ENCODE peak calls at places on chromosomes 2 and 18, in nine cellular contexts. I is endodermal cell, V is brain microvascular endothelial cell, Y is tibial artery, H is heart left ventricle, R is IMR-90, U is body of pancreas, K is fibroblast of lung, B is psoas muscle. Z is an unnamed sample.

GRCh38 chr2:5365871-5366461 is 326.2 kb upstream of the SOX11 start:
- DNase-seq in B (peak), U (peak), I (peak), V (peak), K (peak), R (peak), H (peak), Y (no peak), Z (peak)

GRCh38 chr2:241391892-241392665 is 36.0 kb downstream of the FARP2 start:
- DNase-seq in I (peak), H (no peak), Y (peak), K (peak), V (no peak), R (peak), U (peak), B (no peak), Z (no peak)

GRCh38 chr2:240167588-240167880 is 27.1 kb upstream of the OTOS start:
- DNase-seq in H (no peak), Y (no peak), R (no peak), K (no peak), I (peak), V (no peak), B (no peak), U (no peak), Z (no peak)

GRCh38 chr2:175180701-175181103 is 808 bp downstream of the ATP5MC3 start:
- DNase-seq in H (peak), K (peak), I (peak), V (no peak), U (no peak), Y (no peak), B (peak), R (peak), Z (peak)

GRCh38 chr18:45793295-45793965 is 32.0 kb upstream of the SIGLEC15 start:
- DNase-seq in I (no peak), B (no peak), K (peak), Y (no peak), V (peak), R (peak), H (no peak), U (no peak), Z (no peak)

GRCh38 chr2:191682148-191682547 is 4.2 kb downstream of the NABP1 start:
- DNase-seq in K (no peak), U (no peak), V (no peak), B (no peak), H (no peak), I (no peak), R (peak), Y (no peak), Z (no peak)

GRCh38 chr2:134243244-134243643 is 10.6 kb upstream of the MGAT5 start:
- DNase-seq in Y (no peak), H (no peak), R (no peak), K (no peak), I (no peak), B (no peak), U (no peak), V (no peak), Z (no peak)

GRCh38 chr2:204373942-204374341 is 171.3 kb upstream of the PARD3B start:
- DNase-seq in I (no peak), H (no peak), Y (no peak), U (no peak), V (no peak), B (no peak), R (no peak), K (no peak), Z (no peak)

GRCh38 chr2:187500585-187501359 is 52.7 kb upstream of the CALCRL start:
- DNase-seq in Y (no peak), I (peak), R (peak), V (peak), B (no peak), U (no peak), K (peak), H (no peak), Z (no peak)

GRCh38 chr18:3683483-3683882 is 233.5 kb downstream of the TGIF1 start:
- DNase-seq in K (no peak), U (no peak), H (no peak), I (no peak), Y (no peak), B (no peak), R (no peak), V (no peak), Z (no peak)

GRCh38 chr2:240482141-240482540 is 46.7 kb downstream of the GPC1 start:
- DNase-seq in R (no peak), H (no peak), V (no peak), Y (peak), B (no peak), K (no peak), U (peak), I (peak), Z (no peak)

GRCh38 chr2:51000849-51001617 is 30.9 kb downstream of the NRXN1 start:
- DNase-seq in B (no peak), U (no peak), Y (no peak), R (peak), V (no peak), K (no peak), H (no peak), I (no peak), Z (no peak)

GRCh38 chr2:68163641-68164040 is 6.0 kb downstream of the PNO1 start:
- DNase-seq in Y (no peak), B (no peak), R (no peak), I (no peak), V (no peak), K (no peak), U (no peak), H (no peak), Z (no peak)

GRCh38 chr2:238439093-238439849 is 12.5 kb downstream of the ASB1 start:
- DNase-seq in H (no peak), I (no peak), B (peak), K (peak), U (no peak), Y (no peak), R (peak), V (peak), Z (no peak)

GRCh38 chr2:201926071-201926470 is 107.6 kb upstream of the FZD7 start:
- DNase-seq in I (peak), Y (no peak), U (no peak), K (no peak), B (no peak), R (no peak), H (no peak), V (no peak), Z (no peak)

GRCh38 chr2:86430368-86430767 is 10.8 kb upstream of the KDM3A start:
- DNase-seq in V (no peak), H (no peak), K (no peak), I (no peak), U (no peak), B (no peak), R (no peak), Y (no peak), Z (no peak)

GRCh38 chr18:46224181-46224775 is 120.1 kb downstream of the HAUS1 start:
- DNase-seq in Y (no peak), U (no peak), K (no peak), I (no peak), R (no peak), H (no peak), V (no peak), B (no peak), Z (no peak)

GRCh38 chr18:47260924-47261701 is 9.7 kb upstream of the SKOR2 start:
- DNase-seq in K (no peak), I (peak), Y (no peak), B (no peak), U (no peak), H (no peak), V (no peak), R (no peak), Z (no peak)
- TF ChIP-seq CTCF in K (no peak), I (peak), Y (no peak), B (no peak), U (no peak), H (no peak), V (peak), R (no peak), Z (no peak)

DNA sequence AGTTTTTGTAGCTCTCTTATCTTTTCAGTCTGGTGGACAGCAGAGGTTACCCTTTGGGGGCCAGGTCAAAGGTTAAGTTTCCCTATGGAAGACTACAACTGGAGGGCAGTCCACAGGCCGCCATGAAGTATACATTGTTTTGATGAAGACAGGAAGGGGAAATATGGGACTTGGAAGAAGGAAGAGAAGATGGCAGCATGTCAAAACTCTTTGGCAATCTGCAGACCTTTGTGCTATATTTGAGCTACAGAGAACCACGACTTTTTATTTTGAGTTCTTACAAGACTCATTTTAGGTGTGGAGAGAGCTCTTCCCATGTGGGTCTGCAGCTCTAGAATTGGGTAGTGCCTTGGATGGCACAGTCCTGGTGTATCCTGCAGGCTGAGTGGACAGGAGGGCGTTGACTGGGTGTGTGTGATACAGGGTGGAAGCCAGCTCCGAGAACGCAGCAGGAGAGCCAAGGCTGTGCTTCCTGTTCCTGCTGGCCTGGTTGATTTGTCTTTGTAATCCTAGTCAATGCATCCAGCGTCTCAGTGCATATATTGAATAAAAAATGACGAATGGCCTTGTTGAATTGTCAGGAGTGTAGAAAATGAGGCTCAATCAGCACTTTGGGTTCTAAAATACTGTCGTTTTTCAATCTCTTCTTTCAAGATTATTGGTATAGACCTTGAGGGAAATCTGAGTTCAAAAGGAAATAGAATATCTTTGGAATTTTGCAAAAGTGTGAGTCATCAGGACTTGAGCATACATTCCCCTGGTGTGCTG is 11.5 kb downstream of the ITGA6 start:
- DNase-seq in H (no peak), B (no peak), V (peak), I (no peak), Y (no peak), R (peak), K (peak), U (no peak), Z (no peak)
- H3K27ac ChIP-seq in H (no peak), B (peak), V (peak), I (no peak), Y (no peak), R (peak), K (no peak), U (peak), Z (no peak)

GRCh38 chr2:65142515-65142914 is 12.6 kb upstream of the RAB1A start:
- DNase-seq in H (no peak), V (no peak), R (no peak), B (no peak), I (no peak), U (no peak), Y (no peak), K (no peak), Z (no peak)
- TF ChIP-seq CTCF in H (peak), V (peak), R (no peak), B (no peak), I (peak), U (no peak), Y (no peak), K (no peak), Z (no peak)

GRCh38 chr18:21599585-21600525 is 649 bp downstream of the ESCO1 start:
- DNase-seq in R (peak), K (no peak), I (peak), Y (peak), V (no peak), H (peak), U (peak), B (peak), Z (peak)

GRCh38 chr18:21593540-21594257 is 6.8 kb downstream of the ESCO1 start:
- DNase-seq in H (no peak), B (no peak), K (no peak), I (no peak), R (no peak), V (no peak), U (no peak), Y (no peak), Z (no peak)

GRCh38 chr18:21598726-21599584 is 1.5 kb downstream of the ESCO1 start:
- DNase-seq in B (no peak), Y (peak), K (no peak), U (no peak), H (no peak), V (no peak), R (no peak), I (peak), Z (peak)

GRCh38 chr18:21600526-21601410 is at the start of gene ESCO1:
- DNase-seq in B (peak), V (peak), R (peak), Y (peak), H (peak), K (peak), U (peak), I (peak), Z (peak)

DNA sequence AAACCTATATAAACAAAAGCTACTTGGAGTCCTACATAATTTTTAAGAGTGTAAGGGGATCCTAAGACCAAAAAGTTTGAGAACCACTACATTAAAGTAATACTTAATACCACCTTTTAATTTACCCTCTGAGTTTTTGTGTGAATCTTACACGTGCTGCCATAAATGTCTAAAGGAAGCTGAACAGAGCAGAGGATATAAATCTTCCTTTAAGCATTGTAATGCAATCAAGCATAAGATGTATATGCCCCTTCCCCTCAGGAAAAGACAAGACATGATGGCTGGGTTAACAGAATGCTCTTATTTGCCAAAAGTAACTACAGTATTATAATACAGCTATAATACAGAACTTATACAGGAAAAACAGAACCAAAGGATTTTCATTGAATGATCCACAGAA is 2.9 kb downstream of the ESCO1 start:
- DNase-seq in H (no peak), K (no peak), Y (no peak), V (no peak), R (no peak), B (no peak), I (no peak), U (no peak), Z (no peak)
- H3K27ac ChIP-seq in H (no peak), K (no peak), Y (no peak), V (no peak), R (no peak), B (no peak), I (no peak), U (no peak), Z (no peak)

GRCh38 chr2:225995788-225996476 is 596.4 kb downstream of the NYAP2 start:
- DNase-seq in K (peak), H (peak), R (peak), V (peak), B (no peak), I (no peak), U (no peak), Y (no peak), Z (no peak)
- TF ChIP-seq CTCF in K (no peak), H (no peak), R (no peak), V (no peak), B (no peak), I (no peak), U (no peak), Y (no peak), Z (no peak)

Z was measured in left lung.